ENCODE peak calls at places on chromosomes 3 and 15, in nine cellular contexts. R is PC-3, N is brain microvascular endothelial cell, Y is upper lobe of right lung, A is uterus, E is transverse colon, J is A549, C is PC-9, O is OCI-LY7. T is an unnamed sample.

GRCh38 chr3:5051772-5052171 is 70.3 kb upstream of the ARL8B start:
- DNase-seq in C (no peak), E (no peak), R (no peak), O (no peak), N (no peak), J (no peak), Y (no peak), A (no peak), T (no peak)

GRCh38 chr15:65329991-65330735 is 25.7 kb downstream of the RNU5B-1 start:
- DNase-seq in Y (no peak), R (no peak), N (no peak), C (no peak), E (no peak), J (no peak), O (no peak), A (no peak), T (no peak)

GRCh38 chr3:146065573-146066006 is 95.4 kb downstream of the PLOD2 start:
- DNase-seq in C (peak), A (no peak), O (peak), Y (no peak), E (no peak), N (peak), J (peak), R (peak), T (peak)

GRCh38 chr3:153572165-153572564 is 410.1 kb downstream of the RAP2B start:
- DNase-seq in E (no peak), N (no peak), C (no peak), O (no peak), A (no peak), Y (no peak), R (no peak), J (no peak), T (no peak)

GRCh38 chr15:47473857-47474256 is 243.4 kb upstream of the SEMA6D start:
- DNase-seq in O (no peak), Y (no peak), J (no peak), E (peak), N (no peak), R (no peak), A (peak), C (no peak), T (peak)

GRCh38 chr3:102114264-102114979 is 265.1 kb downstream of the NFKBIZ start:
- DNase-seq in C (no peak), J (no peak), O (no peak), N (no peak), R (no peak), E (no peak), Y (no peak), A (peak), T (no peak)

GRCh38 chr3:24272875-24273274 is 221.8 kb downstream of the THRB start:
- DNase-seq in E (no peak), Y (no peak), O (no peak), R (peak), A (no peak), N (no peak), J (no peak), C (no peak), T (no peak)

GRCh38 chr15:60673918-60674558 is 195.1 kb upstream of the ICE2 start:
- DNase-seq in E (peak), C (peak), J (peak), R (peak), N (peak), A (peak), O (no peak), Y (no peak), T (peak)

GRCh38 chr15:41154412-41154811 is 38.3 kb upstream of the INO80 start:
- DNase-seq in Y (no peak), A (no peak), R (peak), E (no peak), J (no peak), O (no peak), N (no peak), C (no peak), T (no peak)

GRCh38 chr15:63372018-63372705 is 9.5 kb downstream of the CA12 start:
- DNase-seq in J (peak), Y (no peak), R (peak), N (peak), C (peak), E (no peak), O (no peak), A (peak), T (no peak)

GRCh38 chr3:189674249-189674913 is 43.2 kb downstream of the TP63 start:
- DNase-seq in O (no peak), A (no peak), J (no peak), C (no peak), Y (no peak), N (no peak), R (no peak), E (no peak), T (no peak)

GRCh38 chr15:70714575-70714974 is 48.8 kb downstream of the UACA start:
- DNase-seq in Y (no peak), E (no peak), R (peak), C (no peak), O (no peak), J (peak), A (no peak), N (no peak), T (no peak)

GRCh38 chr3:98839846-98840245 is 61.6 kb downstream of the DCBLD2 start:
- DNase-seq in A (no peak), N (peak), J (no peak), E (no peak), O (no peak), C (no peak), Y (no peak), R (no peak), T (no peak)

GRCh38 chr3:101518421-101518871 is 5.4 kb upstream of the SENP7 start:
- DNase-seq in Y (no peak), O (peak), E (no peak), J (peak), R (peak), C (peak), A (no peak), N (no peak), T (no peak)

GRCh38 chr3:124859025-124859424 is 28.1 kb downstream of the ITGB5 start:
- DNase-seq in E (no peak), R (no peak), N (peak), Y (no peak), C (no peak), A (peak), J (peak), O (no peak), T (no peak)

GRCh38 chr15:74995779-74996765 is 709 bp downstream of the SCAMP5 start:
- DNase-seq in C (no peak), N (no peak), Y (no peak), E (peak), A (no peak), R (no peak), O (no peak), J (no peak), T (peak)

GRCh38 chr3:153927107-153927506 is 194.1 kb upstream of the ARHGEF26 start:
- DNase-seq in J (peak), N (peak), Y (no peak), O (peak), C (no peak), E (no peak), R (peak), A (no peak), T (peak)

GRCh38 chr3:121942116-121942786 is 48.0 kb downstream of the SLC15A2 start:
- DNase-seq in A (no peak), R (peak), J (no peak), N (no peak), O (no peak), E (peak), Y (no peak), C (peak), T (no peak)
- TF ChIP-seq CTCF in A (no peak), R (no peak), J (no peak), N (no peak), O (no peak), E (no peak), Y (no peak), C (no peak), T (no peak)

GRCh38 chr3:172138792-172139507 is 99.6 kb downstream of the FNDC3B start:
- DNase-seq in J (peak), O (no peak), R (peak), N (peak), A (peak), C (peak), E (peak), Y (no peak), T (peak)
- H3K27ac ChIP-seq in J (peak), O (no peak), R (peak), N (peak), A (peak), C (peak), E (peak), Y (peak), T (no peak)

GRCh38 chr3:132038198-132038825 is 3.5 kb upstream of the CPNE4 start:
- DNase-seq in E (no peak), O (peak), J (peak), A (no peak), N (no peak), R (peak), C (no peak), Y (no peak), T (no peak)

GRCh38 chr3:132032959-132033358 is 1.9 kb downstream of the CPNE4 start:
- DNase-seq in E (no peak), Y (no peak), C (no peak), A (no peak), J (no peak), O (no peak), N (no peak), R (no peak), T (no peak)

GRCh38 chr3:132034486-132035464 is at the start of gene CPNE4:
- DNase-seq in N (peak), J (peak), O (peak), C (peak), Y (peak), R (peak), A (peak), E (peak), T (peak)

GRCh38 chr3:132033471-132033870 is 1.3 kb downstream of the CPNE4 start:
- DNase-seq in O (no peak), C (no peak), E (no peak), N (no peak), A (no peak), J (no peak), Y (no peak), R (no peak), T (no peak)

GRCh38 chr3:132034097-132034485 is 723 bp downstream of the CPNE4 start:
- DNase-seq in O (no peak), Y (no peak), E (no peak), A (no peak), C (no peak), J (no peak), R (no peak), N (no peak), T (no peak)
- TF ChIP-seq CTCF in O (no peak), Y (no peak), E (no peak), A (no peak), C (no peak), J (no peak), R (no peak), N (no peak), T (no peak)

GRCh38 chr3:160588023-160588422 is 22.7 kb upstream of the KPNA4 start:
- DNase-seq in A (no peak), Y (no peak), R (no peak), O (no peak), N (no peak), J (no peak), E (no peak), C (no peak), T (no peak)
- H3K27ac ChIP-seq in A (no peak), Y (no peak), R (no peak), O (no peak), N (no peak), J (no peak), E (no peak), C (no peak), T (no peak)

GRCh38 chr15:99390667-99391066 is 139.4 kb downstream of the LRRC28 start:
- DNase-seq in Y (no peak), O (no peak), C (no peak), R (peak), E (no peak), N (no peak), J (no peak), A (no peak), T (no peak)
- TF ChIP-seq CTCF in Y (no peak), O (peak), C (peak), R (peak), E (no peak), N (peak), J (no peak), A (no peak), T (no peak)

GRCh38 chr3:11653298-11654055 is 9.8 kb upstream of the VGLL4 start:
- DNase-seq in A (no peak), E (no peak), J (no peak), Y (no peak), N (no peak), O (no peak), R (no peak), C (no peak), T (no peak)
- H3K27ac ChIP-seq in A (no peak), E (no peak), J (no peak), Y (no peak), N (no peak), O (no peak), R (no peak), C (no peak), T (no peak)

T was measured in testis.